ENCODE peak calls at places on chromosomes 2 and 18, in four cellular contexts. W, R, X and B are unnamed samples.

GRCh38 chr2:17821080-17821479 is 4.8 kb downstream of the MSGN1 start:
- DNase-seq in W (no peak), R (no peak), X (no peak), B (no peak)

GRCh38 chr2:9720352-9721093 is 89.7 kb upstream of the YWHAQ start:
- DNase-seq in W (no peak), R (no peak), X (no peak), B (no peak)

GRCh38 chr18:67432806-67433205 is 83.7 kb downstream of the DSEL start:
- DNase-seq in W (no peak), R (no peak), X (no peak), B (no peak)

GRCh38 chr2:75560022-75560767 is 544 bp downstream of the EVA1A start:
- DNase-seq in W (no peak), R (peak), X (no peak), B (no peak)

GRCh38 chr2:52964916-52965530 is 802.6 kb upstream of the CHAC2 start:
- DNase-seq in W (no peak), R (no peak), X (no peak), B (no peak)

GRCh38 chr2:144505245-144505801 is 14.6 kb downstream of the ZEB2 start:
- DNase-seq in W (no peak), R (no peak), X (no peak), B (no peak)

GRCh38 chr2:10680957-10681356 is 8.8 kb downstream of the NOL10 start:
- DNase-seq in W (no peak), R (no peak), X (no peak), B (no peak)

GRCh38 chr18:47254341-47254939 is 3.0 kb upstream of the SKOR2 start:
- DNase-seq in W (no peak), R (peak), X (no peak), B (no peak)

GRCh38 chr2:189115126-189115525 is 64.4 kb downstream of the COL5A2 start:
- DNase-seq in W (no peak), R (no peak), X (no peak), B (no peak)

GRCh38 chr2:183709829-183710228 is 585.6 kb downstream of the NUP35 start:
- DNase-seq in W (no peak), R (peak), X (no peak), B (no peak)

GRCh38 chr2:127218843-127219715 is 1.0 kb downstream of the CYP27C1 start:
- DNase-seq in W (no peak), R (no peak), X (no peak), B (no peak)
- TF ChIP-seq CTCF in W (no peak), R (no peak), X (no peak), B (no peak)

DNA sequence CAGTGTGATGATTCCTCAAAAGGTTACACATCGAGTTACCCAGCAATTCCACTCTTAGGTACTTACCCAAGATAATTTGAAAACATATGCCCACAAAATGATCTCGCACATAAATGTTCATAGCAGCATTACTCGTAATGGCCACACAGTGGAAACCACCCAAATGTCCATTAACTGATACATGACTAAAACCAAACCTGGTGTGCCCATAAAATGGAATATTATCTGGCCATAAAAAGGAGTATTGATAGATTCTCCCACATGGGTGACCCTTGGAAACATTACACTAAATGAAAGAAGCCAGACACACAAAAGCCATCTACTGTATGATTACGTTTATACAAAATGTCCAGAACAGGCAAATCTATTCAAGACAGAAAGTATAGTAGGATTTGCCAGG is 70.4 kb downstream of the ALPK2 start:
- DNase-seq in W (no peak), R (no peak), X (no peak), B (no peak)
- TF ChIP-seq CTCF in W (no peak), R (no peak), X (no peak), B (no peak)

GRCh38 chr2:112275887-112276773 is 733 bp downstream of the ZC3H6 start:
- DNase-seq in W (peak), R (peak), X (peak), B (peak)

GRCh38 chr2:112273349-112273748 is 2.0 kb upstream of the ZC3H6 start:
- DNase-seq in W (no peak), R (no peak), X (no peak), B (no peak)

GRCh38 chr2:112276954-112277353 is 1.6 kb downstream of the ZC3H6 start:
- DNase-seq in W (no peak), R (no peak), X (no peak), B (no peak)

GRCh38 chr2:112277591-112278220 is 2.3 kb downstream of the ZC3H6 start:
- DNase-seq in W (no peak), R (no peak), X (no peak), B (no peak)

GRCh38 chr2:112275314-112275886 is at the start of gene ZC3H6:
- DNase-seq in W (peak), R (peak), X (peak), B (peak)
- TF ChIP-seq CTCF in W (no peak), R (peak), X (peak), B (peak)

GRCh38 chr2:16607306-16607705 is 58.3 kb downstream of the CYRIA start:
- DNase-seq in W (no peak), R (no peak), X (no peak), B (no peak)

GRCh38 chr2:16613475-16613874 is 52.2 kb downstream of the CYRIA start:
- DNase-seq in W (no peak), R (no peak), X (no peak), B (no peak)

GRCh38 chr2:16612490-16612889 is 53.1 kb downstream of the CYRIA start:
- DNase-seq in W (no peak), R (no peak), X (no peak), B (no peak)

GRCh38 chr2:16604236-16604635 is 61.4 kb downstream of the CYRIA start:
- DNase-seq in W (no peak), R (no peak), X (no peak), B (no peak)

GRCh38 chr2:16608661-16609643 is 56.7 kb downstream of the CYRIA start:
- DNase-seq in W (peak), R (peak), X (peak), B (peak)
- TF ChIP-seq CTCF in W (peak), R (peak), X (peak), B (peak)

GRCh38 chr2:74104839-74105238 is 42.9 kb downstream of the BOLA3 start:
- DNase-seq in W (no peak), R (no peak), X (no peak), B (no peak)
- TF ChIP-seq CTCF in W (no peak), R (no peak), X (no peak), B (peak)

DNA sequence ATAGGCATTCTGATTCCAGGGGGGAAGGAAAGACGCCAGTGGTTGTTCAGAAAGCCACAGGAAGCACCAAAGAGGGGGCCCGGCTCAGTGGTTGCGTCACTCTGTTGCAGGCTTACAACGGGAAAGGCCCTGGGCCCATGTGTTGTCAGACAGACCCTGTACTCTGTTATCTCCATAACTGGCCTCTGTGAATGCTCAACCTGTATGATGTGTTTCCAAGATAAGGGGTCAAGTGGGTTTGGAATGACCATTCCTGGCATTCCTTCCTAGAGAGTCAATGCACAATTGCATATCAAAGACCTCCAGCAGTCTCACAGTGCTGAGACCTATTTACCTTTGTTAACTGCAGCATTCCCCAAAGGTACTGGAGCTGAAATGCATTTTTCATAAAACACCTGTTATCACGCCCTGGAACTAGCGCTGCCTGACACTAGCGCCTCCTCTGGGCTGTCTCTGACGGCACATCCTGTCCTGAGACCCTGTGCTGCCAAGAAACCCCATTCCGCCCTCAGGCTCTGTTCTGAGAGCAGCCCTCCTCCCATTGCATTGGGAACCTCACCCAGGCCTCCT is 13.2 kb upstream of the LRRFIP1 start:
- DNase-seq in W (no peak), R (peak), X (no peak), B (no peak)
- TF ChIP-seq CTCF in W (no peak), R (peak), X (no peak), B (no peak)

GRCh38 chr2:113762377-113763118 is 6.1 kb upstream of the SLC35F5 start:
- DNase-seq in W (no peak), R (no peak), X (peak), B (no peak)

GRCh38 chr2:113770929-113771328 is 14.5 kb upstream of the SLC35F5 start:
- DNase-seq in W (no peak), R (peak), X (no peak), B (no peak)

GRCh38 chr2:113768770-113769169 is 12.3 kb upstream of the SLC35F5 start:
- DNase-seq in W (no peak), R (no peak), X (no peak), B (no peak)

GRCh38 chr2:113769555-113769954 is 13.1 kb upstream of the SLC35F5 start:
- DNase-seq in W (no peak), R (no peak), X (no peak), B (no peak)

GRCh38 chr2:113767811-113768210 is 11.4 kb upstream of the SLC35F5 start:
- DNase-seq in W (no peak), R (no peak), X (no peak), B (no peak)
- TF ChIP-seq CTCF in W (no peak), R (peak), X (no peak), B (no peak)

DNA sequence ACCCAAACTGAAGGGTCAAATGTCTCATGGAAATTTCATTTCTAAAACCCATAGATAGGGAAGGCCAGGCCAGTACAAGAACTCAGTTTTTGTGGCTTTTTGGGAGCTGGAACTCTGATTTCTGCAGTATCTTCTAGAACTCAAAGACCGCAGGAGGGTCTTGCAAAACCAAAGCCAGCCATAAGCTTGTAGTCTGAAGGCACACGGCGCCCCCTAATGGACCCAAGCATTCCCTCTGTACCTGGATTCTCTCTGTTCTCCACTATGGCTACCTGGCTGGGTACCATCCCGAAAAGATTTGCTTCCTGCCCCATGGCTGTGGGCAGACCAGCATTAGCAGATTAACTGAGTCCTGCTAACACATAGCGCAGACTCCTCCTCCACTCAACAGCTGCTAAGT is 229.0 kb upstream of the SLC14A2 start:
- DNase-seq in W (no peak), R (peak), X (no peak), B (no peak)
- TF ChIP-seq CTCF in W (no peak), R (peak), X (peak), B (no peak)